ENCODE peak calls at places on chromosomes 6 and 20, in ten cellular contexts. I, V, R, T, F, Y, H, G, P and X are unnamed samples.

GRCh38 chr20:8837396-8837795 is 231.5 kb upstream of the PLCB4 start:
- DNase-seq in T (peak), H (no peak), Y (peak), V (no peak), F (peak), P (peak), R (peak), I (no peak), G (no peak), X (no peak)

GRCh38 chr6:90397047-90397446 is 100.4 kb upstream of the BACH2 start:
- DNase-seq in Y (no peak), R (no peak), T (no peak), V (no peak), P (no peak), G (no peak), H (no peak), F (no peak), I (no peak), X (no peak)

GRCh38 chr6:15399651-15400470 is 154.0 kb downstream of the JARID2 start:
- DNase-seq in H (peak), R (peak), T (no peak), G (peak), I (peak), V (no peak), F (peak), Y (no peak), P (peak), X (peak)

GRCh38 chr20:62831854-62832211 is 15.0 kb downstream of the COL9A3 start:
- DNase-seq in H (no peak), T (no peak), V (no peak), Y (no peak), P (no peak), R (no peak), G (no peak), I (no peak), F (no peak), X (no peak)

GRCh38 chr20:17320456-17320855 is 93.6 kb downstream of the PCSK2 start:
- DNase-seq in I (no peak), R (no peak), F (no peak), T (no peak), Y (no peak), V (no peak), H (no peak), G (no peak), P (no peak), X (no peak)

GRCh38 chr6:37038297-37039198 is 33.1 kb downstream of the FGD2 start:
- DNase-seq in R (no peak), H (no peak), Y (no peak), T (no peak), G (peak), P (peak), V (no peak), I (peak), F (peak), X (peak)

GRCh38 chr6:36633915-36634314 is 39.8 kb downstream of the SRSF3 start:
- DNase-seq in Y (no peak), H (no peak), G (no peak), V (no peak), F (peak), I (peak), P (peak), T (no peak), R (no peak), X (no peak)

GRCh38 chr6:77217896-77218295 is 245.4 kb downstream of the HTR1B start:
- DNase-seq in G (no peak), I (no peak), P (no peak), R (no peak), H (no peak), T (no peak), F (no peak), V (no peak), Y (no peak), X (no peak)

GRCh38 chr6:24990227-24990843 is 54.6 kb upstream of the RIPOR2 start:
- DNase-seq in I (no peak), G (no peak), R (no peak), P (peak), Y (no peak), F (peak), T (no peak), H (no peak), V (no peak), X (no peak)

GRCh38 chr6:16236648-16237199 is 1.7 kb upstream of the GMPR start:
- DNase-seq in H (no peak), Y (no peak), F (peak), V (peak), R (no peak), P (peak), T (peak), G (no peak), I (peak), X (no peak)

GRCh38 chr6:30611150-30611855 is 5.7 kb downstream of the PPP1R10 start:
- DNase-seq in I (no peak), T (no peak), F (no peak), Y (no peak), H (no peak), P (no peak), G (no peak), V (no peak), R (no peak), X (no peak)

GRCh38 chr6:137167702-137168377 is 5.6 kb downstream of the IL22RA2 start:
- DNase-seq in T (no peak), V (peak), R (no peak), H (no peak), Y (no peak), P (no peak), I (no peak), G (no peak), F (no peak), X (no peak)

GRCh38 chr20:2032168-2032567 is 38.3 kb upstream of the PDYN start:
- DNase-seq in I (no peak), Y (no peak), T (no peak), H (no peak), F (no peak), P (no peak), R (no peak), V (no peak), G (no peak), X (no peak)

GRCh38 chr20:57465486-57465885 is 59.5 kb downstream of the CTCFL start:
- DNase-seq in R (no peak), G (no peak), T (no peak), P (no peak), H (no peak), V (no peak), F (no peak), Y (no peak), I (no peak), X (no peak)

GRCh38 chr6:39051399-39052122 is 3.0 kb downstream of the GLP1R start:
- DNase-seq in T (peak), V (no peak), F (no peak), R (no peak), P (no peak), H (no peak), G (no peak), I (no peak), Y (no peak), X (peak)

GRCh38 chr20:4375881-4376280 is 345.8 kb upstream of the PRND start:
- DNase-seq in V (no peak), G (no peak), Y (peak), T (peak), I (no peak), P (peak), H (no peak), F (peak), R (no peak), X (no peak)

GRCh38 chr20:12177657-12178293 is 260.1 kb downstream of the BTBD3 start:
- DNase-seq in H (no peak), G (no peak), R (no peak), V (no peak), P (no peak), T (peak), F (no peak), Y (no peak), I (no peak), X (no peak)

GRCh38 chr6:101069191-101069795 is 188.2 kb upstream of the ASCC3 start:
- DNase-seq in Y (no peak), V (no peak), I (no peak), H (no peak), P (no peak), F (no peak), R (no peak), T (peak), G (no peak), X (no peak)

GRCh38 chr6:137738197-137738596 is 128.9 kb upstream of the TNFAIP3 start:
- DNase-seq in P (peak), G (no peak), I (no peak), Y (peak), R (no peak), V (no peak), T (peak), F (peak), H (no peak), X (no peak)

GRCh38 chr6:161353208-161353613 is 79.3 kb upstream of the AGPAT4 start:
- DNase-seq in R (no peak), T (peak), V (no peak), F (no peak), I (no peak), H (no peak), G (no peak), P (no peak), Y (no peak), X (no peak)

GRCh38 chr6:75221107-75221506 is 15.3 kb upstream of the COL12A1 start:
- DNase-seq in V (no peak), G (no peak), F (no peak), P (no peak), T (no peak), Y (no peak), I (no peak), R (no peak), H (no peak), X (no peak)

GRCh38 chr6:26158581-26159416 is 71.6 kb downstream of the HFE start:
- DNase-seq in R (no peak), V (peak), H (no peak), F (peak), I (peak), G (no peak), Y (no peak), T (peak), P (peak), X (peak)

GRCh38 chr6:150448221-150448620 is 79.4 kb downstream of the IYD start:
- DNase-seq in Y (no peak), P (no peak), I (no peak), V (no peak), R (no peak), G (no peak), F (no peak), H (no peak), T (peak), X (no peak)

GRCh38 chr20:55693646-55694045 is 311.7 kb downstream of the CBLN4 start:
- DNase-seq in H (no peak), Y (no peak), I (no peak), P (no peak), F (no peak), V (no peak), G (no peak), R (no peak), T (no peak), X (no peak)

GRCh38 chr6:33112148-33112547 is 36.4 kb downstream of the HLA-DPB1 start:
- DNase-seq in T (peak), H (no peak), R (no peak), I (no peak), Y (peak), V (peak), P (peak), G (no peak), F (peak), X (no peak)

GRCh38 chr6:132236281-132236680 is 165.0 kb downstream of the MOXD1 start:
- DNase-seq in G (no peak), I (no peak), F (no peak), T (no peak), P (peak), V (no peak), R (no peak), H (no peak), Y (no peak), X (no peak)

GRCh38 chr6:38404900-38405556 is 234.7 kb downstream of the BTBD9 start:
- DNase-seq in G (no peak), P (peak), R (no peak), T (peak), V (no peak), H (no peak), F (peak), I (no peak), Y (no peak), X (no peak)